ENCODE peak calls at places on chromosomes 7 and 10, in seven cellular contexts. A is fibroblast of mammary gland; H is A172; U is IMR-90; K is activated CD8-positive, alpha-beta memory T cell treated with anti-CD3 and anti-CD28 coated beads for 48 hours; E is SK-N-SH; G is kidney tubule cell. W is an unnamed sample.

GRCh38 chr7:51451751-51452465 is 135.3 kb upstream of the COBL start:
- DNase-seq in K (no peak), H (no peak), E (peak; percentile 64), A (no peak), G (no peak), U (no peak), W (no peak)

GRCh38 chr7:12389089-12389700 is 14.5 kb downstream of the VWDE start:
- DNase-seq in E (peak; percentile 65), U (peak; percentile 61), K (no peak), G (peak; percentile 57), A (peak; percentile 73), H (peak; percentile 72), W (peak; percentile 21)

GRCh38 chr10:118809821-118810220 is 55.1 kb upstream of the CACUL1 start:
- DNase-seq in H (no peak), K (no peak), G (no peak), U (no peak), E (no peak), A (no peak), W (no peak)

GRCh38 chr10:78025685-78026364 is 3.5 kb downstream of the POLR3A start:
- DNase-seq in A (peak; percentile 83), K (no peak), G (peak; percentile 89), U (peak; percentile 79), H (peak; percentile 57), E (no peak), W (no peak)

GRCh38 chr7:117119192-117119924 is 166.1 kb downstream of the ST7 start:
- DNase-seq in E (peak; percentile 37), G (peak; percentile 77), H (peak; percentile 82), K (peak; percentile 60), U (peak; percentile 81), A (peak; percentile 81), W (no peak)

GRCh38 chr7:137354361-137354760 is 10.8 kb upstream of the PTN start:
- DNase-seq in H (no peak), K (no peak), U (peak; percentile 69), E (no peak), G (no peak), A (peak; percentile 54), W (no peak)

GRCh38 chr7:45070254-45070642 is 18.5 kb downstream of the NACAD start:
- DNase-seq in G (no peak), U (no peak), K (no peak), E (no peak), H (no peak), A (no peak), W (no peak)

GRCh38 chr7:28037220-28038010 is 143.2 kb downstream of the JAZF1 start:
- DNase-seq in E (no peak), K (no peak), H (peak; percentile 100), A (peak; percentile 97), U (peak; percentile 98), G (peak; percentile 98), W (no peak)

GRCh38 chr7:31370610-31371009 is 30.1 kb upstream of the NEUROD6 start:
- DNase-seq in U (no peak), K (no peak), H (no peak), E (peak; percentile 9), G (no peak), A (no peak), W (no peak)

GRCh38 chr10:22251751-22252285 is 34.0 kb upstream of the EBLN1 start:
- DNase-seq in E (peak; percentile 82), A (peak; percentile 49), U (no peak), G (peak; percentile 58), K (peak; percentile 27), H (no peak), W (no peak)

GRCh38 chr10:129953541-129954031 is 10.5 kb downstream of the EBF3 start:
- DNase-seq in H (no peak), U (no peak), E (no peak), A (peak; percentile 69), K (no peak), G (no peak), W (no peak)

W was measured in NCI-H510A.